ENCODE peak calls at places on chromosomes 6 and 20, in five cellular contexts. U, Z, C, L and A are unnamed samples.

GRCh38 chr6:121780325-121781313 is 345.2 kb downstream of the GJA1 start:
- DNase-seq in L (no peak), Z (peak), C (peak), U (no peak), A (peak)

GRCh38 chr6:107114872-107115694 is at the start of gene BEND3:
- DNase-seq in U (peak), Z (no peak), C (peak), L (no peak), A (no peak)

GRCh38 chr6:101722991-101723579 is 329.6 kb downstream of the GRIK2 start:
- DNase-seq in Z (peak), U (no peak), L (peak), C (peak), A (peak)

GRCh38 chr6:50713977-50714486 is 706 bp downstream of the TFAP2D start:
- DNase-seq in C (no peak), U (no peak), L (no peak), Z (no peak), A (no peak)

GRCh38 chr20:50304883-50305635 is 114.4 kb downstream of the CEBPB start:
- DNase-seq in Z (peak), U (no peak), L (no peak), C (peak), A (peak)

GRCh38 chr6:89412071-89413005 is at the start of gene RRAGD:
- DNase-seq in U (no peak), Z (no peak), L (no peak), C (peak), A (no peak)

GRCh38 chr6:147222160-147222838 is 18.1 kb downstream of the STXBP5 start:
- DNase-seq in Z (no peak), C (peak), U (peak), L (peak), A (no peak)

GRCh38 chr20:11585752-11586352 is 331.8 kb upstream of the BTBD3 start:
- DNase-seq in C (peak), L (no peak), Z (no peak), U (peak), A (no peak)

GRCh38 chr20:14986026-14986655 is 648.7 kb upstream of the FLRT3 start:
- DNase-seq in L (no peak), U (peak), Z (no peak), C (no peak), A (no peak)

GRCh38 chr6:84976516-84977420 is 212.4 kb upstream of the TBX18 start:
- DNase-seq in L (peak), C (no peak), Z (peak), U (no peak), A (no peak)

GRCh38 chr20:50628853-50629674 is 62.3 kb downstream of the RIPOR3 start:
- DNase-seq in Z (no peak), U (no peak), L (no peak), C (no peak), A (no peak)